ENCODE peak calls at places on chromosomes 13 and 19, in ten cellular contexts. Z, E, N, K, V, D, W, P, T and J are unnamed samples.

GRCh38 chr19:33085570-33086128 is 4.7 kb downstream of the GPATCH1 start:
- DNase-seq in Z (no peak), E (no peak), N (no peak), K (no peak), V (no peak), D (no peak), W (no peak), P (no peak), T (no peak), J (no peak)

GRCh38 chr13:66402071-66402470 is 828.1 kb downstream of the PCDH9 start:
- DNase-seq in Z (peak; percentile 6), E (no peak), N (no peak), K (no peak), V (no peak), D (no peak), W (no peak), P (no peak), T (peak; percentile 10), J (peak; percentile 54)

GRCh38 chr13:39149896-39150295 is 111.6 kb downstream of the NHLRC3 start:
- DNase-seq in Z (no peak), E (no peak), N (no peak), K (no peak), V (no peak), D (no peak), W (no peak), P (no peak), T (no peak), J (no peak)

GRCh38 chr13:23599083-23599925 is 29.1 kb downstream of the TNFRSF19 start:
- DNase-seq in Z (no peak), E (no peak), N (peak; percentile 41), K (no peak), V (no peak), D (no peak), W (no peak), P (no peak), T (no peak), J (no peak)

GRCh38 chr13:40017662-40018262 is 362.3 kb downstream of the COG6 start:
- DNase-seq in Z (no peak), E (no peak), N (no peak), K (no peak), V (no peak), D (no peak), W (no peak), P (no peak), T (no peak), J (no peak)

GRCh38 chr13:113820813-113821651 is 42.8 kb downstream of the GAS6 start:
- DNase-seq in Z (peak; percentile 86), E (peak; percentile 99), N (peak; percentile 94), K (no peak), V (no peak), D (no peak), W (peak; percentile 88), P (peak; percentile 99), T (peak; percentile 69), J (no peak)

GRCh38 chr19:49793561-49793840 is 19.6 kb downstream of the FUZ start:
- DNase-seq in Z (no peak), E (peak; percentile 73), N (peak; percentile 47), K (peak; percentile 27), V (peak; percentile 32), D (no peak), W (no peak), P (peak; percentile 49), T (peak; percentile 42), J (no peak)

GRCh38 chr19:10004617-10005016 is 5.7 kb downstream of the COL5A3 start:
- DNase-seq in Z (no peak), E (peak; percentile 28), N (no peak), K (no peak), V (no peak), D (no peak), W (no peak), P (no peak), T (no peak), J (no peak)

GRCh38 chr19:28046932-28047331 is 1166.0 kb downstream of the UQCRFS1 start:
- DNase-seq in Z (no peak), E (no peak), N (no peak), K (no peak), V (no peak), D (no peak), W (no peak), P (no peak), T (no peak), J (no peak)